ENCODE peak calls at places on chromosomes 13 and 19, in five cellular contexts. One of them, this sample, is unnamed.

GRCh38 chr19:8655340-8655709 is 24.9 kb downstream of the NFILZ start:
- DNase-seq in left ventricle myocardium inferior: no peak
- DNase-seq in Peyer's patch: no peak
- DNase-seq in stomach: no peak
- DNase-seq in fibroblast of lung: no peak
- DNase-seq in this sample: no peak

GRCh38 chr19:16125738-16126495 is 14.2 kb downstream of the RAB8A start:
- DNase-seq in stomach: no peak
- DNase-seq in left ventricle myocardium inferior: no peak
- DNase-seq in Peyer's patch: no peak
- DNase-seq in fibroblast of lung: peak
- DNase-seq in this sample: no peak

GRCh38 chr19:7850429-7850819 is 20.4 kb downstream of the EVI5L start:
- DNase-seq in Peyer's patch: peak
- DNase-seq in fibroblast of lung: no peak
- DNase-seq in left ventricle myocardium inferior: no peak
- DNase-seq in stomach: no peak
- DNase-seq in this sample: no peak

GRCh38 chr19:1061987-1062386 is 5.0 kb upstream of the ARHGAP45 start:
- DNase-seq in Peyer's patch: no peak
- DNase-seq in stomach: no peak
- DNase-seq in left ventricle myocardium inferior: no peak
- DNase-seq in fibroblast of lung: no peak
- DNase-seq in this sample: no peak

GRCh38 chr19:35248310-35249145 is at the start of gene LSR:
- DNase-seq in fibroblast of lung: no peak
- DNase-seq in stomach: peak
- DNase-seq in Peyer's patch: peak
- DNase-seq in left ventricle myocardium inferior: no peak
- DNase-seq in this sample: no peak

GRCh38 chr19:17358395-17358794 is 18.7 kb downstream of the PLVAP start:
- DNase-seq in left ventricle myocardium inferior: no peak
- DNase-seq in fibroblast of lung: peak
- DNase-seq in stomach: no peak
- DNase-seq in Peyer's patch: no peak
- DNase-seq in this sample: peak

GRCh38 chr19:1101337-1101698 is 2.5 kb upstream of the GPX4 start:
- DNase-seq in stomach: peak
- DNase-seq in left ventricle myocardium inferior: no peak
- DNase-seq in fibroblast of lung: no peak
- DNase-seq in Peyer's patch: no peak
- DNase-seq in this sample: no peak

GRCh38 chr19:9309139-9309973 is at the start of gene ZNF699:
- DNase-seq in stomach: peak
- DNase-seq in Peyer's patch: peak
- DNase-seq in fibroblast of lung: peak
- DNase-seq in left ventricle myocardium inferior: peak
- DNase-seq in this sample: peak

GRCh38 chr13:51518847-51519246 is 65.4 kb upstream of the WDFY2 start:
- DNase-seq in left ventricle myocardium inferior: no peak
- DNase-seq in Peyer's patch: no peak
- DNase-seq in stomach: no peak
- DNase-seq in fibroblast of lung: no peak
- DNase-seq in this sample: peak

GRCh38 chr19:2793126-2793525 is 7.8 kb downstream of the THOP1 start:
- DNase-seq in Peyer's patch: no peak
- DNase-seq in stomach: no peak
- DNase-seq in fibroblast of lung: no peak
- DNase-seq in left ventricle myocardium inferior: no peak
- DNase-seq in this sample: no peak

GRCh38 chr19:33434886-33435705 is 61.6 kb downstream of the CEBPG start:
- DNase-seq in Peyer's patch: peak
- DNase-seq in left ventricle myocardium inferior: peak
- DNase-seq in fibroblast of lung: peak
- DNase-seq in stomach: no peak
- DNase-seq in this sample: peak

GRCh38 chr13:24911135-24911524 is 147.2 kb downstream of the RNF17 start:
- DNase-seq in Peyer's patch: no peak
- DNase-seq in stomach: no peak
- DNase-seq in fibroblast of lung: peak
- DNase-seq in left ventricle myocardium inferior: no peak
- DNase-seq in this sample: peak

GRCh38 chr19:46745521-46746280 is at the start of gene FKRP:
- DNase-seq in Peyer's patch: no peak
- DNase-seq in left ventricle myocardium inferior: peak
- DNase-seq in stomach: peak
- DNase-seq in fibroblast of lung: no peak
- DNase-seq in this sample: no peak

GRCh38 chr13:63198076-63198475 is 1782.4 kb upstream of the PCDH20 start:
- DNase-seq in Peyer's patch: no peak
- DNase-seq in left ventricle myocardium inferior: no peak
- DNase-seq in stomach: no peak
- DNase-seq in fibroblast of lung: peak
- DNase-seq in this sample: no peak

GRCh38 chr13:53136554-53136953 is 107.9 kb downstream of the OLFM4 start:
- DNase-seq in left ventricle myocardium inferior: no peak
- DNase-seq in Peyer's patch: no peak
- DNase-seq in stomach: no peak
- DNase-seq in fibroblast of lung: no peak
- DNase-seq in this sample: no peak

GRCh38 chr19:33171916-33172359 is 22.2 kb upstream of the LRP3 start:
- DNase-seq in stomach: no peak
- DNase-seq in left ventricle myocardium inferior: no peak
- DNase-seq in Peyer's patch: no peak
- DNase-seq in fibroblast of lung: peak
- DNase-seq in this sample: no peak

GRCh38 chr13:100506154-100506553 is 82.4 kb downstream of the GGACT start:
- DNase-seq in fibroblast of lung: no peak
- DNase-seq in stomach: no peak
- DNase-seq in left ventricle myocardium inferior: no peak
- DNase-seq in Peyer's patch: no peak
- DNase-seq in this sample: no peak

GRCh38 chr13:110418944-110419343 is 111.9 kb downstream of the COL4A2 start:
- DNase-seq in Peyer's patch: no peak
- DNase-seq in stomach: no peak
- DNase-seq in fibroblast of lung: no peak
- DNase-seq in left ventricle myocardium inferior: peak
- DNase-seq in this sample: no peak

GRCh38 chr13:23547000-23547590 is 23.1 kb upstream of the TNFRSF19 start:
- DNase-seq in left ventricle myocardium inferior: peak
- DNase-seq in Peyer's patch: no peak
- DNase-seq in stomach: no peak
- DNase-seq in fibroblast of lung: peak
- DNase-seq in this sample: no peak

GRCh38 chr13:28181413-28181812 is 43.1 kb downstream of the PAN3 start:
- DNase-seq in fibroblast of lung: no peak
- DNase-seq in left ventricle myocardium inferior: no peak
- DNase-seq in stomach: no peak
- DNase-seq in Peyer's patch: no peak
- DNase-seq in this sample: peak

GRCh38 chr19:46639356-46640061 is 3.5 kb upstream of the GNG8 start:
- DNase-seq in stomach: no peak
- DNase-seq in left ventricle myocardium inferior: peak
- DNase-seq in Peyer's patch: no peak
- DNase-seq in fibroblast of lung: peak
- DNase-seq in this sample: no peak

GRCh38 chr13:45249662-45250061 is 48.8 kb upstream of the KCTD4 start:
- DNase-seq in Peyer's patch: no peak
- DNase-seq in stomach: no peak
- DNase-seq in left ventricle myocardium inferior: no peak
- DNase-seq in fibroblast of lung: no peak
- DNase-seq in this sample: no peak

GRCh38 chr13:82076421-82076820 is 1735.5 kb upstream of the SPRY2 start:
- DNase-seq in Peyer's patch: no peak
- DNase-seq in left ventricle myocardium inferior: no peak
- DNase-seq in stomach: no peak
- DNase-seq in fibroblast of lung: no peak
- DNase-seq in this sample: no peak

GRCh38 chr19:36041831-36042230 is 9.2 kb upstream of the CLIP3 start:
- DNase-seq in left ventricle myocardium inferior: no peak
- DNase-seq in stomach: no peak
- DNase-seq in fibroblast of lung: peak
- DNase-seq in Peyer's patch: no peak
- DNase-seq in this sample: peak

GRCh38 chr19:16627194-16627927 is 643 bp downstream of the MED26 start:
- DNase-seq in stomach: no peak
- DNase-seq in fibroblast of lung: peak
- DNase-seq in left ventricle myocardium inferior: no peak
- DNase-seq in Peyer's patch: no peak
- DNase-seq in this sample: no peak

GRCh38 chr13:76289558-76289957 is 596.6 kb downstream of the KCTD12 start:
- DNase-seq in left ventricle myocardium inferior: no peak
- DNase-seq in stomach: no peak
- DNase-seq in fibroblast of lung: peak
- DNase-seq in Peyer's patch: no peak
- DNase-seq in this sample: no peak

GRCh38 chr19:45765365-45766292 is 3.4 kb downstream of the SIX5 start:
- DNase-seq in fibroblast of lung: no peak
- DNase-seq in left ventricle myocardium inferior: no peak
- DNase-seq in Peyer's patch: no peak
- DNase-seq in stomach: no peak
- DNase-seq in this sample: no peak

GRCh38 chr13:29808264-29808663 is 42.2 kb downstream of the UBL3 start:
- DNase-seq in left ventricle myocardium inferior: no peak
- DNase-seq in Peyer's patch: no peak
- DNase-seq in stomach: no peak
- DNase-seq in fibroblast of lung: no peak
- DNase-seq in this sample: no peak
- H3K27ac ChIP-seq in left ventricle myocardium inferior: no peak
- H3K27ac ChIP-seq in Peyer's patch: no peak
- H3K27ac ChIP-seq in stomach: no peak
- H3K27ac ChIP-seq in fibroblast of lung: no peak
- H3K27ac ChIP-seq in this sample: no peak

GRCh38 chr19:40778865-40779284 is 828 bp downstream of the RAB4B start:
- DNase-seq in Peyer's patch: no peak
- DNase-seq in stomach: no peak
- DNase-seq in left ventricle myocardium inferior: no peak
- DNase-seq in fibroblast of lung: no peak
- DNase-seq in this sample: no peak

GRCh38 chr19:40777795-40778044 is 327 bp upstream of the RAB4B start:
- DNase-seq in fibroblast of lung: no peak
- DNase-seq in left ventricle myocardium inferior: no peak
- DNase-seq in stomach: no peak
- DNase-seq in Peyer's patch: no peak
- DNase-seq in this sample: no peak

GRCh38 chr19:40776966-40777794 is 867 bp upstream of the RAB4B start:
- DNase-seq in Peyer's patch: peak
- DNase-seq in stomach: peak
- DNase-seq in left ventricle myocardium inferior: peak
- DNase-seq in fibroblast of lung: peak
- DNase-seq in this sample: peak

GRCh38 chr19:40776364-40776763 is 1.0 kb downstream of the MIA start:
- DNase-seq in fibroblast of lung: no peak
- DNase-seq in left ventricle myocardium inferior: no peak
- DNase-seq in stomach: no peak
- DNase-seq in Peyer's patch: no peak
- DNase-seq in this sample: no peak

GRCh38 chr19:40778045-40778864 is at the start of gene RAB4B:
- DNase-seq in Peyer's patch: peak
- DNase-seq in left ventricle myocardium inferior: peak
- DNase-seq in fibroblast of lung: peak
- DNase-seq in stomach: peak
- DNase-seq in this sample: peak
- TF ChIP-seq CTCF in Peyer's patch: no peak
- TF ChIP-seq CTCF in left ventricle myocardium inferior: no peak
- TF ChIP-seq CTCF in fibroblast of lung: no peak
- TF ChIP-seq CTCF in stomach: no peak
- TF ChIP-seq CTCF in this sample: no peak

GRCh38 chr13:21012841-21013681 is 48.3 kb downstream of the LATS2 start:
- DNase-seq in fibroblast of lung: no peak
- DNase-seq in left ventricle myocardium inferior: no peak
- DNase-seq in Peyer's patch: no peak
- DNase-seq in stomach: no peak
- DNase-seq in this sample: no peak

GRCh38 chr13:21015284-21015683 is 46.1 kb downstream of the LATS2 start:
- DNase-seq in left ventricle myocardium inferior: no peak
- DNase-seq in Peyer's patch: no peak
- DNase-seq in stomach: no peak
- DNase-seq in fibroblast of lung: no peak
- DNase-seq in this sample: no peak

GRCh38 chr13:21014666-21015170 is 46.7 kb downstream of the LATS2 start:
- DNase-seq in fibroblast of lung: peak
- DNase-seq in stomach: no peak
- DNase-seq in Peyer's patch: no peak
- DNase-seq in left ventricle myocardium inferior: peak
- DNase-seq in this sample: peak

GRCh38 chr13:21013682-21014038 is 47.7 kb downstream of the LATS2 start:
- DNase-seq in stomach: no peak
- DNase-seq in Peyer's patch: no peak
- DNase-seq in left ventricle myocardium inferior: no peak
- DNase-seq in fibroblast of lung: no peak
- DNase-seq in this sample: no peak

GRCh38 chr13:21014139-21014665 is 47.2 kb downstream of the LATS2 start:
- DNase-seq in Peyer's patch: no peak
- DNase-seq in left ventricle myocardium inferior: no peak
- DNase-seq in stomach: no peak
- DNase-seq in fibroblast of lung: no peak
- DNase-seq in this sample: no peak
- H3K4me3 ChIP-seq in Peyer's patch: no peak
- H3K4me3 ChIP-seq in left ventricle myocardium inferior: no peak
- H3K4me3 ChIP-seq in stomach: no peak
- H3K4me3 ChIP-seq in fibroblast of lung: peak
- H3K4me3 ChIP-seq in this sample: no peak

GRCh38 chr19:49801401-49801888 is 11.6 kb downstream of the FUZ start:
- DNase-seq in Peyer's patch: no peak
- DNase-seq in left ventricle myocardium inferior: no peak
- DNase-seq in fibroblast of lung: no peak
- DNase-seq in stomach: no peak
- DNase-seq in this sample: no peak

GRCh38 chr19:49801966-49802661 is 11.0 kb downstream of the FUZ start:
- DNase-seq in fibroblast of lung: peak
- DNase-seq in Peyer's patch: peak
- DNase-seq in stomach: peak
- DNase-seq in left ventricle myocardium inferior: peak
- DNase-seq in this sample: peak

GRCh38 chr19:49803529-49803856 is 9.6 kb downstream of the FUZ start:
- DNase-seq in stomach: no peak
- DNase-seq in fibroblast of lung: no peak
- DNase-seq in Peyer's patch: no peak
- DNase-seq in left ventricle myocardium inferior: no peak
- DNase-seq in this sample: no peak

GRCh38 chr19:49800771-49801170 is 12.3 kb downstream of the FUZ start:
- DNase-seq in stomach: no peak
- DNase-seq in Peyer's patch: no peak
- DNase-seq in fibroblast of lung: no peak
- DNase-seq in left ventricle myocardium inferior: no peak
- DNase-seq in this sample: no peak

GRCh38 chr19:49802836-49803528 is 10.1 kb downstream of the FUZ start:
- DNase-seq in left ventricle myocardium inferior: no peak
- DNase-seq in stomach: no peak
- DNase-seq in Peyer's patch: no peak
- DNase-seq in fibroblast of lung: no peak
- DNase-seq in this sample: no peak
- H3K27ac ChIP-seq in left ventricle myocardium inferior: peak
- H3K27ac ChIP-seq in stomach: peak
- H3K27ac ChIP-seq in Peyer's patch: no peak
- H3K27ac ChIP-seq in fibroblast of lung: no peak
- H3K27ac ChIP-seq in this sample: no peak

GRCh38 chr19:5870986-5871394 is 650 bp upstream of the FUT5 start:
- DNase-seq in stomach: no peak
- DNase-seq in left ventricle myocardium inferior: no peak
- DNase-seq in fibroblast of lung: peak
- DNase-seq in Peyer's patch: no peak
- DNase-seq in this sample: no peak
- TF ChIP-seq CTCF in stomach: no peak
- TF ChIP-seq CTCF in left ventricle myocardium inferior: no peak
- TF ChIP-seq CTCF in fibroblast of lung: no peak
- TF ChIP-seq CTCF in Peyer's patch: no peak
- TF ChIP-seq CTCF in this sample: no peak

This sample was measured in brain microvascular endothelial cell.